ENCODE peak calls at places on chromosomes 4 and X, in nine cellular contexts. I is brain microvascular endothelial cell; K is thoracic aorta; O is CD8-positive, alpha-beta T cell; M is heart left ventricle; D is neural crest cell; F is cardiac muscle cell; B is breast epithelium; S is HCT116. X is an unnamed sample.

GRCh38 chr4:150131581-150132228 is 53.5 kb downstream of the DCLK2 start:
- DNase-seq in F (no peak), O (no peak), K (no peak), M (no peak), I (no peak), S (no peak), B (no peak), D (no peak), X (no peak)

GRCh38 chr4:33724685-33725084 is 2519.6 kb downstream of the ARAP2 start:
- DNase-seq in M (no peak), B (no peak), F (no peak), O (no peak), S (no peak), D (no peak), K (no peak), I (no peak), X (no peak)

GRCh38 chr4:145904413-145905177 is 34.0 kb downstream of the ZNF827 start:
- DNase-seq in S (no peak), I (no peak), M (no peak), D (no peak), F (no peak), K (no peak), O (no peak), B (no peak), X (no peak)

GRCh38 chrX:124719060-124719459 is 372.7 kb downstream of the SH2D1A start:
- DNase-seq in M (no peak), D (no peak), I (no peak), F (no peak), O (no peak), K (no peak), B (no peak), S (no peak), X (no peak)

GRCh38 chr4:6753103-6753560 is 29.4 kb upstream of the KIAA0232 start:
- DNase-seq in D (no peak), S (no peak), B (no peak), O (no peak), I (no peak), K (no peak), M (no peak), F (peak), X (no peak)

GRCh38 chr4:24594887-24595286 is 10.5 kb upstream of the DHX15 start:
- DNase-seq in I (peak), O (no peak), K (no peak), M (no peak), D (no peak), F (no peak), B (no peak), S (no peak), X (no peak)

GRCh38 chr4:139977838-139978604 is 176.0 kb downstream of the MAML3 start:
- DNase-seq in O (no peak), F (no peak), D (no peak), I (no peak), M (no peak), K (no peak), S (no peak), B (no peak), X (no peak)

GRCh38 chrX:68647156-68647957 is at the start of gene STARD8:
- DNase-seq in O (no peak), B (no peak), S (peak), I (peak), F (peak), D (peak), K (peak), M (peak), X (no peak)

GRCh38 chr4:156182269-156182668 is 228.6 kb upstream of the CTSO start:
- DNase-seq in K (no peak), M (no peak), I (no peak), F (no peak), O (no peak), S (no peak), D (no peak), B (no peak), X (no peak)

GRCh38 chrX:31932769-31933168 is 860.9 kb upstream of the FTHL17 start:
- DNase-seq in M (no peak), F (no peak), I (no peak), S (no peak), O (no peak), D (no peak), K (no peak), B (no peak), X (no peak)

GRCh38 chr4:106114284-106114683 is 201.7 kb downstream of the TBCK start:
- DNase-seq in M (no peak), I (no peak), D (no peak), K (no peak), F (no peak), O (no peak), S (no peak), B (no peak), X (no peak)

GRCh38 chrX:153537526-153538295 is 20.3 kb downstream of the ATP2B3 start:
- DNase-seq in D (no peak), O (no peak), S (no peak), F (no peak), M (no peak), K (no peak), B (no peak), I (no peak), X (no peak)

GRCh38 chrX:153657161-153657560 is 10.2 kb downstream of the DUSP9 start:
- DNase-seq in K (no peak), D (no peak), S (no peak), O (peak), M (no peak), B (no peak), I (no peak), F (no peak), X (no peak)

GRCh38 chr4:148510211-148510610 is 68.0 kb upstream of the NR3C2 start:
- DNase-seq in B (no peak), S (no peak), I (no peak), M (no peak), O (no peak), K (no peak), D (no peak), F (no peak), X (no peak)

GRCh38 chr4:30840571-30840970 is 120.4 kb downstream of the PCDH7 start:
- DNase-seq in D (no peak), F (no peak), K (no peak), B (no peak), I (no peak), M (no peak), O (no peak), S (no peak), X (no peak)

GRCh38 chr4:663438-664428 is 10.3 kb downstream of the ATP5ME start:
- DNase-seq in D (no peak), K (no peak), F (peak), S (no peak), I (no peak), M (peak), B (no peak), O (peak), X (peak)
- TF ChIP-seq CTCF in D (no peak), K (no peak), F (peak), S (no peak), I (no peak), M (no peak), B (no peak), O (no peak), X (no peak)

GRCh38 chrX:71909956-71910355 is 689 bp upstream of the NHSL2 start:
- DNase-seq in I (no peak), B (no peak), S (no peak), O (no peak), F (peak), K (no peak), D (peak), M (peak), X (no peak)
- TF ChIP-seq CTCF in I (peak), B (no peak), S (no peak), O (no peak), F (peak), K (no peak), D (peak), M (no peak), X (no peak)

GRCh38 chr4:121459056-121459455 is 78.2 kb upstream of the QRFPR start:
- DNase-seq in S (no peak), B (no peak), M (no peak), K (no peak), F (no peak), O (no peak), D (no peak), I (no peak), X (no peak)

GRCh38 chr4:121464854-121465253 is 84.0 kb upstream of the QRFPR start:
- DNase-seq in K (no peak), O (no peak), F (no peak), M (no peak), I (no peak), B (no peak), S (no peak), D (no peak), X (no peak)

GRCh38 chr4:121457278-121457875 is 76.6 kb upstream of the QRFPR start:
- DNase-seq in K (no peak), D (no peak), B (no peak), S (no peak), M (no peak), I (no peak), O (no peak), F (peak), X (no peak)

GRCh38 chr4:121462660-121463261 is 81.9 kb upstream of the QRFPR start:
- DNase-seq in M (no peak), F (peak), K (no peak), B (peak), S (peak), O (no peak), D (peak), I (peak), X (no peak)
- TF ChIP-seq CTCF in M (peak), F (peak), K (no peak), B (peak), S (peak), O (peak), D (peak), I (peak), X (no peak)

GRCh38 chrX:131795442-131796229 is 227.5 kb upstream of the STK26 start:
- DNase-seq in O (no peak), S (no peak), K (no peak), M (no peak), I (no peak), B (no peak), F (no peak), D (no peak), X (no peak)

GRCh38 chrX:131791608-131792355 is 231.3 kb upstream of the STK26 start:
- DNase-seq in K (no peak), M (no peak), D (no peak), O (no peak), B (no peak), S (no peak), I (no peak), F (no peak), X (no peak)

GRCh38 chrX:131792789-131793462 is 230.2 kb upstream of the STK26 start:
- DNase-seq in B (peak), K (no peak), M (no peak), F (no peak), I (peak), O (peak), D (no peak), S (no peak), X (no peak)

GRCh38 chrX:131789664-131790063 is 233.4 kb upstream of the STK26 start:
- DNase-seq in K (no peak), I (no peak), O (no peak), F (no peak), D (no peak), S (no peak), M (no peak), B (no peak), X (no peak)

DNA sequence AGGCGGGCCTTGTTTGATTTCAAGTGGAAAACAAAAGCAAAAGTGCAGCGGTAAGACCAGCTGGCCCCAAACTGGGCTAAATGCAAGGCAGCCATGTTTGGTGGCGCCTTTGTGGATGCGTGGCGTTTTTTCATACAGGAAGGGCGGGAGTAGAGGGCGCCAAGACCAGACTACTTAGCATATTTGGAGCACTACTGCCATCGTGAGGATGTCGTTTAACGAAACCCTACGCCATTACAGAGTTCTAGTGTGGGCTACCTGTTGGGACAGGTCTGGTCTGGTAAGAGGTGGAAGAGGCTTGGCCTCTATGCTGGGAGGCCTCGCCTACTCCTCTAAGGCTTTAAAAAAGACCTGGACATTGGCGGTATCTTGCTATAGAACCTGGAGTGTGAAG is 230.7 kb upstream of the STK26 start:
- DNase-seq in O (peak), M (no peak), D (no peak), S (no peak), K (no peak), B (peak), F (no peak), I (peak), X (no peak)
- TF ChIP-seq CTCF in O (no peak), M (no peak), D (no peak), S (no peak), K (no peak), B (no peak), F (no peak), I (peak), X (no peak)

DNA sequence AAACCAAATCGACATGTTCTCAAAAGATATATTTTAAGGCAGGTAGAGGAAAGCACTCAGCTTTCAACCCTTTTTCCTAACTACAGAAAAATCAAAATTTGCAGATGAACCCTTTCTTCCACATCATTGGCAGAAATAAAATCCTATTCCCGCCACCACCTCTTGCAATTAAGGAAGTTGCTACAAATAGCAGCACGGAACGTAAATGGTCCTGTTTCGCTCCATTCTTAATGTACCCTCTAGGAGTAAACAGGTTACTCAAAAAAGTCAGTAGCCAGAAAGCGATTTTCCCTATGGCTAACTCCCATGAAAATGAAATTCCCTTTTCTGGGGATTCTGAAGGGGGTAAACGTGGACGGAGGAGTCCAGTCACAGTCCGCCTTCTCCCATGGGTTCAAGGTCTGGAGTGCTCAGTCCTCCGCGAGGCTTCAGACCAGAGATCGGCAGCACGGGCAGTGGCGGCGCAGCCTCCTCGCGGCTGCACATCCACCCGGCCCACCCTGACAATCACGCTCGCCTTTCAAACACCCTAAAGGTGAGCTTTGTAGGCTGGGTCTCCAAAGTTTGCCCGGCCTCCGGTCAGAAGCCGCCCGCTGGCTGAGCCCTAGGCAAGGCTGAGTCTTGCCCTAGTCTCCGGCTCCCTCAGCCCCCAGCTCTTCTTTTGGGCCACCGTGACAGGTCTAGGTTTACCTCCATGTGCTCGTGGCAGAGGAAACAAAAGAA is 1.8 kb downstream of the ATP11C start:
- DNase-seq in M (no peak), F (peak), I (no peak), D (peak), O (peak), B (no peak), K (no peak), S (no peak), X (peak)
- TF ChIP-seq CTCF in M (no peak), F (no peak), I (peak), D (no peak), O (no peak), B (no peak), K (no peak), S (no peak), X (no peak)

GRCh38 chrX:119791437-119792231 is at the start of gene RPL39:
- DNase-seq in M (peak), K (peak), B (peak), D (peak), F (peak), S (peak), O (peak), I (peak), X (peak)

DNA sequence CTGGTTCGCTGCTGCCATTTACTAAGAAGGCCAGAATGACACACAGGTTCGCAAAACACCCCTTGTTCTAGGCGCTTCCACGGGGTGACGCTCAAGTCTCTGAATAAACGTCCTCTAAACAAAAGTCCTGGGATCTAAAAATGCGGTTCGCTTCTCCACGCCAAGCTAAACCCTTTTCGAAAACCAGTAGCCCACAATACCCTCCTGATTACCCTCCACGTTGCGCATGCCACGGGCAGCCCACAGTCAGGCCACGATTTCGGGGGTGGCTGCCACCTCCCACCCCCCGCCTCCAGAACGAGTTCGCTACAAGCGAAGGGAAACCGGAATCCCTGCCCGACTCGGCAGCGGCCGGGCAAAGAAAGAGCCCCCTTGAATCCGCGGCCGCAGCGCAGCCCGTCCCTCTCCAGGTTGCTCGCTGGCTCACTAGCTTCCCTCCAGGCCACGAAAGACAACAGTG is 423 bp downstream of the RPL39 start:
- DNase-seq in B (peak), I (peak), D (peak), K (no peak), M (no peak), F (peak), O (no peak), S (no peak), X (no peak)
- TF ChIP-seq CTCF in B (no peak), I (no peak), D (no peak), K (no peak), M (no peak), F (peak), O (no peak), S (no peak), X (no peak)

DNA sequence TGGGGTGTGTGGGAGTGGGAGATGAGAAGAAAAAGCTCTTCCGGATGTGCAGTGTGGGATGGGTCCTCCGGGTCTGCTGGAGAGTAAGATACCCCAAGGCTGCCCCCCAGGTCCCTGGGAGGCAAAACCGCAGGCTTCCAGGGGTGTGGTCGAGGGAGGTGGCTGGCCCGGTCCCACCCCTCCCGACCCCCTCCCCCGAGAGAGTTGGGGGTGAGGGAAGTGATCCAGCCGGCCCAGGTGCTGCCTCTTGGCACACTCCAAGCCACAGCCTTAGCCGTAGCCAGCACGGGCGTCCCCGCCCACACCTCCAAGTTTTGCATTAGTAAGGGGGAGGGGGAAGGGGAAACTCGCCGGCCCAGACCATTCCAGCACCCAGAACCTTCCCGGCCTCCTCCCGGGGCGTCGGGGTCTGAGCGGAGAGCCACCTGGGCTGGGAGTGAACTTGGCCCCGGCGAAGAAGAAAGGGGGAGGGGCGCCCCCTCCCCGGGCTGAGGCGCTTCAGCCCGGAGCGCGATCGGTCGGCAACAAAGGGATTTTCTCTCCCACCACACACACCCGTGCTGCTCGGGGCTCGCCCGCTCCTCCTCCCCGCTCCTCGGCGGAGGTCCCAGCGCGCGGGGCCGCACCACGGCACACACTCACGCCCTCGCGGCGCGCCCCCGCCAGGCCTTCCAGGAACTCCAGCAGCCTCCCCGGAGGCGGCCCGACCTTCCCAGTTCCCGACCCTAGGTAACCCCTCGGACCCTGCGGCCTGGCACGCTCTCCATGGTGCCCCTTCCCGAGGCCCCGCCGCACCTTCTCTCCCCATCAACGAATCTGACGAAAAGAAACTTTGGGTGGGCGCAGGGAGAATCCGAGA is 14.4 kb downstream of the BCOR start:
- DNase-seq in B (no peak), M (no peak), I (no peak), D (no peak), O (no peak), F (peak), S (no peak), K (no peak), X (peak)
- TF ChIP-seq CTCF in B (no peak), M (no peak), I (no peak), D (peak), O (no peak), F (no peak), S (no peak), K (no peak), X (no peak)

GRCh38 chr4:25792200-25792791 is 70.5 kb downstream of the SEL1L3 start:
- DNase-seq in S (peak), B (no peak), F (peak), I (no peak), O (no peak), K (no peak), M (no peak), D (peak), X (no peak)
- TF ChIP-seq CTCF in S (peak), B (no peak), F (peak), I (peak), O (no peak), K (no peak), M (peak), D (peak), X (no peak)

X was measured in activated B cell treated with CpG ODN at 0.5 μM for 24 hours.